ENCODE peak calls at places on chromosome 1, in seven cellular contexts. A is hepatocyte; X is HuH-7.5; I is CD4-positive, alpha-beta T cell; L is HFF-Myc; V is lower lobe of right lung; F is PC-9. E is an unnamed sample.

GRCh38 chr1:203504400-203505250 is 10.7 kb downstream of the OPTC start:
- DNase-seq in A (peak; percentile 92), X (peak; percentile 87), I (peak; percentile 62), L (peak; percentile 59), V (peak; percentile 82), F (peak; percentile 65), E (peak; percentile 61)

GRCh38 chr1:230758705-230759354 is 11.6 kb downstream of the CAPN9 start:
- DNase-seq in A (peak; percentile 49), X (no peak), I (no peak), L (peak; percentile 72), V (no peak), F (no peak), E (no peak)

GRCh38 chr1:221711642-221712041 is 30.2 kb downstream of the DUSP10 start:
- DNase-seq in A (no peak), X (no peak), I (no peak), L (no peak), V (no peak), F (no peak), E (no peak)

GRCh38 chr1:201259476-201260235 is 23.6 kb upstream of the PKP1 start:
- DNase-seq in A (peak; percentile 60), X (no peak), I (no peak), L (no peak), V (no peak), F (no peak), E (no peak)

GRCh38 chr1:203369666-203370065 is 18.7 kb upstream of the FMOD start:
- DNase-seq in A (no peak), X (no peak), I (no peak), L (no peak), V (no peak), F (no peak), E (no peak)

GRCh38 chr1:234978397-234979291 is 150.0 kb downstream of the TOMM20 start:
- DNase-seq in A (peak; percentile 78), X (no peak), I (peak; percentile 42), L (no peak), V (peak; percentile 80), F (peak; percentile 93), E (peak; percentile 69)

GRCh38 chr1:210246447-210246846 is 13.9 kb downstream of the SERTAD4 start:
- DNase-seq in A (no peak), X (no peak), I (no peak), L (no peak), V (no peak), F (no peak), E (no peak)

GRCh38 chr1:28150125-28150780 is 26.2 kb downstream of the PTAFR start:
- DNase-seq in A (no peak), X (no peak), I (no peak), L (no peak), V (no peak), F (no peak), E (no peak)

GRCh38 chr1:45622891-45623394 is 911 bp downstream of the CCDC17 start:
- DNase-seq in A (no peak), X (no peak), I (no peak), L (no peak), V (no peak), F (no peak), E (no peak)

GRCh38 chr1:42933610-42934009 is 25.1 kb downstream of the SLC2A1 start:
- DNase-seq in A (no peak), X (no peak), I (no peak), L (no peak), V (no peak), F (no peak), E (no peak)

GRCh38 chr1:7418442-7419080 is 352.5 kb upstream of the VAMP3 start:
- DNase-seq in A (no peak), X (no peak), I (no peak), L (no peak), V (no peak), F (no peak), E (no peak)

GRCh38 chr1:97599447-97599846 is 321.4 kb downstream of the DPYD start:
- DNase-seq in A (no peak), X (no peak), I (no peak), L (no peak), V (no peak), F (no peak), E (no peak)

GRCh38 chr1:1157914-1158710 is 15.6 kb upstream of the TTLL10 start:
- DNase-seq in A (peak; percentile 73), X (peak; percentile 89), I (no peak), L (no peak), V (peak; percentile 77), F (peak; percentile 72), E (peak; percentile 84)

E was measured in hippocampal formation.